ENCODE peak calls at places on chromosomes 11 and 22, in five cellular contexts. One of them, this sample, is unnamed.

GRCh38 chr11:59416613-59417012 is 9.6 kb downstream of the OR5A2 start:
- DNase-seq in iPS DF 6.9: no peak
- DNase-seq in fibroblast of mammary gland: no peak
- DNase-seq in right lobe of liver: no peak
- DNase-seq in astrocyte of the cerebellum: no peak
- DNase-seq in this sample: no peak

GRCh38 chr22:22069450-22070370 is 87.1 kb upstream of the TOP3B start:
- DNase-seq in iPS DF 6.9: no peak
- DNase-seq in fibroblast of mammary gland: no peak
- DNase-seq in right lobe of liver: no peak
- DNase-seq in astrocyte of the cerebellum: no peak
- DNase-seq in this sample: no peak

GRCh38 chr22:42635531-42635930 is 4.9 kb downstream of the ATP5MGL start:
- DNase-seq in iPS DF 6.9: no peak
- DNase-seq in fibroblast of mammary gland: peak; percentile 92
- DNase-seq in right lobe of liver: no peak
- DNase-seq in astrocyte of the cerebellum: no peak
- DNase-seq in this sample: peak; percentile 93

GRCh38 chr11:122100222-122101080 is 15.6 kb downstream of the BLID start:
- DNase-seq in iPS DF 6.9: no peak
- DNase-seq in fibroblast of mammary gland: peak; percentile 68
- DNase-seq in right lobe of liver: no peak
- DNase-seq in astrocyte of the cerebellum: peak; percentile 53
- DNase-seq in this sample: peak; percentile 39

GRCh38 chr22:37044634-37045625 is 6.6 kb upstream of the KCTD17 start:
- DNase-seq in iPS DF 6.9: no peak
- DNase-seq in fibroblast of mammary gland: no peak
- DNase-seq in right lobe of liver: no peak
- DNase-seq in astrocyte of the cerebellum: no peak
- DNase-seq in this sample: peak; percentile 76

GRCh38 chr22:45334068-45334467 is 24.3 kb downstream of the FAM118A start:
- DNase-seq in iPS DF 6.9: no peak
- DNase-seq in fibroblast of mammary gland: no peak
- DNase-seq in right lobe of liver: no peak
- DNase-seq in astrocyte of the cerebellum: no peak
- DNase-seq in this sample: peak; percentile 91

GRCh38 chr11:130188585-130189347 is 29.2 kb downstream of the ST14 start:
- DNase-seq in iPS DF 6.9: no peak
- DNase-seq in fibroblast of mammary gland: no peak
- DNase-seq in right lobe of liver: no peak
- DNase-seq in astrocyte of the cerebellum: no peak
- DNase-seq in this sample: no peak

GRCh38 chr11:406796-407650 is 7.8 kb downstream of the SIGIRR start:
- DNase-seq in iPS DF 6.9: no peak
- DNase-seq in fibroblast of mammary gland: peak; percentile 72
- DNase-seq in right lobe of liver: peak; percentile 94
- DNase-seq in astrocyte of the cerebellum: peak; percentile 22
- DNase-seq in this sample: peak; percentile 73

GRCh38 chr11:34787899-34788298 is 128.3 kb downstream of the APIP start:
- DNase-seq in iPS DF 6.9: no peak
- DNase-seq in fibroblast of mammary gland: no peak
- DNase-seq in right lobe of liver: no peak
- DNase-seq in astrocyte of the cerebellum: no peak
- DNase-seq in this sample: no peak

GRCh38 chr22:45163074-45163416 is 680 bp upstream of the NUP50 start:
- DNase-seq in iPS DF 6.9: no peak
- DNase-seq in fibroblast of mammary gland: peak; percentile 53
- DNase-seq in right lobe of liver: no peak
- DNase-seq in astrocyte of the cerebellum: no peak
- DNase-seq in this sample: peak; percentile 34

GRCh38 chr22:18063311-18063710 is 14.5 kb upstream of the PEX26 start:
- DNase-seq in iPS DF 6.9: no peak
- DNase-seq in fibroblast of mammary gland: no peak
- DNase-seq in right lobe of liver: peak; percentile 22
- DNase-seq in astrocyte of the cerebellum: no peak
- DNase-seq in this sample: no peak
- H3K4me3 ChIP-seq in iPS DF 6.9: no peak overlapping the region
- H3K4me3 ChIP-seq in fibroblast of mammary gland: no peak overlapping the region
- H3K4me3 ChIP-seq in right lobe of liver: no peak overlapping the region
- H3K4me3 ChIP-seq in astrocyte of the cerebellum: no peak overlapping the region
- H3K4me3 ChIP-seq in this sample: no peak overlapping the region

GRCh38 chr11:1907955-1908354 is 11.5 kb upstream of the TNNT3 start:
- DNase-seq in iPS DF 6.9: no peak
- DNase-seq in fibroblast of mammary gland: no peak
- DNase-seq in right lobe of liver: no peak
- DNase-seq in astrocyte of the cerebellum: no peak
- DNase-seq in this sample: no peak
- H3K4me3 ChIP-seq in iPS DF 6.9: no peak overlapping the region
- H3K4me3 ChIP-seq in fibroblast of mammary gland: no peak overlapping the region
- H3K4me3 ChIP-seq in right lobe of liver: no peak overlapping the region
- H3K4me3 ChIP-seq in astrocyte of the cerebellum: no peak overlapping the region
- H3K4me3 ChIP-seq in this sample: no peak overlapping the region

GRCh38 chr22:23385301-23386244 is 194.5 kb downstream of the IGLL1 start:
- DNase-seq in iPS DF 6.9: peak; percentile 63
- DNase-seq in fibroblast of mammary gland: peak; percentile 66
- DNase-seq in right lobe of liver: peak; percentile 84
- DNase-seq in astrocyte of the cerebellum: peak; percentile 60
- DNase-seq in this sample: peak; percentile 63
- H3K4me3 ChIP-seq in iPS DF 6.9: no peak overlapping the region
- H3K4me3 ChIP-seq in fibroblast of mammary gland: no peak overlapping the region
- H3K4me3 ChIP-seq in right lobe of liver: no peak overlapping the region
- H3K4me3 ChIP-seq in astrocyte of the cerebellum: no peak overlapping the region
- H3K4me3 ChIP-seq in this sample: no peak overlapping the region

DNA sequence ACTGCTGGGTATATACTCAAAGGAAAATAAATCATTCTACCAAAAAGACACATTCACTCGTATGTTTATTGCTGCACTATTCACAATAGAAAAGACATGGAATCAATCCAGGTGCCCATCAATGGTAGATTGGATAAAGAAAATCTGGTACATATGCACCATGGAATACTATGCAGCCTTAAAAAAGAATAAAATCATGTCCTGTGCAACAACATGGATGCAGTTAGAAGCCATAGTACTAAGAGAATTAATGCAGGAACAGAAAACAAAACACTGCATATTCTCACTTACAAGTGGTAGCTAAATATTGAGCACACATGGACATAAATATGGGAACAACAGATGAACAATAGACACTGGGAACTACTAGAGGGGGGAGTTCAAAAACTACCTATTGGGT is 96.3 kb downstream of the FAM76B start:
- DNase-seq in iPS DF 6.9: no peak
- DNase-seq in fibroblast of mammary gland: no peak
- DNase-seq in right lobe of liver: no peak
- DNase-seq in astrocyte of the cerebellum: no peak
- DNase-seq in this sample: no peak
- H3K4me3 ChIP-seq in iPS DF 6.9: no peak overlapping the region
- H3K4me3 ChIP-seq in fibroblast of mammary gland: no peak overlapping the region
- H3K4me3 ChIP-seq in right lobe of liver: no peak overlapping the region
- H3K4me3 ChIP-seq in astrocyte of the cerebellum: no peak overlapping the region
- H3K4me3 ChIP-seq in this sample: no peak overlapping the region

GRCh38 chr11:62543680-62544444 is 2.7 kb downstream of the AHNAK start:
- DNase-seq in iPS DF 6.9: no peak
- DNase-seq in fibroblast of mammary gland: no peak
- DNase-seq in right lobe of liver: no peak
- DNase-seq in astrocyte of the cerebellum: no peak
- DNase-seq in this sample: peak; percentile 28
- H3K4me3 ChIP-seq in iPS DF 6.9: no peak overlapping the region
- H3K4me3 ChIP-seq in fibroblast of mammary gland: peak overlapping the region; percentile 98
- H3K4me3 ChIP-seq in right lobe of liver: peak overlapping the region; percentile 80
- H3K4me3 ChIP-seq in astrocyte of the cerebellum: peak overlapping the region; percentile 98
- H3K4me3 ChIP-seq in this sample: peak overlapping the region; percentile 95

GRCh38 chr22:40727607-40728325 is 48.5 kb downstream of the MCHR1 start:
- DNase-seq in iPS DF 6.9: no peak
- DNase-seq in fibroblast of mammary gland: no peak
- DNase-seq in right lobe of liver: no peak
- DNase-seq in astrocyte of the cerebellum: no peak
- DNase-seq in this sample: no peak

GRCh38 chr22:40733919-40734318 is 54.6 kb downstream of the MCHR1 start:
- DNase-seq in iPS DF 6.9: no peak
- DNase-seq in fibroblast of mammary gland: no peak
- DNase-seq in right lobe of liver: no peak
- DNase-seq in astrocyte of the cerebellum: no peak
- DNase-seq in this sample: no peak

GRCh38 chr22:40732996-40733292 is 53.7 kb downstream of the MCHR1 start:
- DNase-seq in iPS DF 6.9: no peak
- DNase-seq in fibroblast of mammary gland: no peak
- DNase-seq in right lobe of liver: no peak
- DNase-seq in astrocyte of the cerebellum: no peak
- DNase-seq in this sample: no peak

GRCh38 chr22:40729284-40729683 is 50.0 kb downstream of the MCHR1 start:
- DNase-seq in iPS DF 6.9: no peak
- DNase-seq in fibroblast of mammary gland: no peak
- DNase-seq in right lobe of liver: no peak
- DNase-seq in astrocyte of the cerebellum: no peak
- DNase-seq in this sample: no peak

GRCh38 chr22:40728731-40729189 is 49.5 kb downstream of the MCHR1 start:
- DNase-seq in iPS DF 6.9: no peak
- DNase-seq in fibroblast of mammary gland: no peak
- DNase-seq in right lobe of liver: no peak
- DNase-seq in astrocyte of the cerebellum: no peak
- DNase-seq in this sample: peak; percentile 77
- H3K4me3 ChIP-seq in iPS DF 6.9: no peak overlapping the region
- H3K4me3 ChIP-seq in fibroblast of mammary gland: no peak overlapping the region
- H3K4me3 ChIP-seq in right lobe of liver: no peak overlapping the region
- H3K4me3 ChIP-seq in astrocyte of the cerebellum: no peak overlapping the region
- H3K4me3 ChIP-seq in this sample: no peak overlapping the region

GRCh38 chr22:48380016-48380665 is 1447.5 kb downstream of the BRD1 start:
- DNase-seq in iPS DF 6.9: no peak
- DNase-seq in fibroblast of mammary gland: no peak
- DNase-seq in right lobe of liver: peak; percentile 42
- DNase-seq in astrocyte of the cerebellum: no peak
- DNase-seq in this sample: no peak
- H3K4me3 ChIP-seq in iPS DF 6.9: no peak overlapping the region
- H3K4me3 ChIP-seq in fibroblast of mammary gland: no peak overlapping the region
- H3K4me3 ChIP-seq in right lobe of liver: no peak overlapping the region
- H3K4me3 ChIP-seq in astrocyte of the cerebellum: no peak overlapping the region
- H3K4me3 ChIP-seq in this sample: no peak overlapping the region

GRCh38 chr11:12410006-12410728 is 32.8 kb downstream of the PARVA start:
- DNase-seq in iPS DF 6.9: no peak
- DNase-seq in fibroblast of mammary gland: peak; percentile 63
- DNase-seq in right lobe of liver: no peak
- DNase-seq in astrocyte of the cerebellum: no peak
- DNase-seq in this sample: no peak
- H3K4me3 ChIP-seq in iPS DF 6.9: no peak overlapping the region
- H3K4me3 ChIP-seq in fibroblast of mammary gland: no peak overlapping the region
- H3K4me3 ChIP-seq in right lobe of liver: no peak overlapping the region
- H3K4me3 ChIP-seq in astrocyte of the cerebellum: no peak overlapping the region
- H3K4me3 ChIP-seq in this sample: no peak overlapping the region

GRCh38 chr11:118618115-118618990 is 10.9 kb downstream of the PHLDB1 start:
- DNase-seq in iPS DF 6.9: no peak
- DNase-seq in fibroblast of mammary gland: peak; percentile 87
- DNase-seq in right lobe of liver: no peak
- DNase-seq in astrocyte of the cerebellum: no peak
- DNase-seq in this sample: peak; percentile 58

GRCh38 chr11:118612378-118612777 is 5.0 kb downstream of the PHLDB1 start:
- DNase-seq in iPS DF 6.9: no peak
- DNase-seq in fibroblast of mammary gland: no peak
- DNase-seq in right lobe of liver: no peak
- DNase-seq in astrocyte of the cerebellum: no peak
- DNase-seq in this sample: no peak

GRCh38 chr11:118614511-118614910 is 7.1 kb downstream of the PHLDB1 start:
- DNase-seq in iPS DF 6.9: no peak
- DNase-seq in fibroblast of mammary gland: no peak
- DNase-seq in right lobe of liver: no peak
- DNase-seq in astrocyte of the cerebellum: no peak
- DNase-seq in this sample: no peak

GRCh38 chr11:118615996-118616395 is 8.6 kb downstream of the PHLDB1 start:
- DNase-seq in iPS DF 6.9: no peak
- DNase-seq in fibroblast of mammary gland: no peak
- DNase-seq in right lobe of liver: no peak
- DNase-seq in astrocyte of the cerebellum: no peak
- DNase-seq in this sample: no peak

DNA sequence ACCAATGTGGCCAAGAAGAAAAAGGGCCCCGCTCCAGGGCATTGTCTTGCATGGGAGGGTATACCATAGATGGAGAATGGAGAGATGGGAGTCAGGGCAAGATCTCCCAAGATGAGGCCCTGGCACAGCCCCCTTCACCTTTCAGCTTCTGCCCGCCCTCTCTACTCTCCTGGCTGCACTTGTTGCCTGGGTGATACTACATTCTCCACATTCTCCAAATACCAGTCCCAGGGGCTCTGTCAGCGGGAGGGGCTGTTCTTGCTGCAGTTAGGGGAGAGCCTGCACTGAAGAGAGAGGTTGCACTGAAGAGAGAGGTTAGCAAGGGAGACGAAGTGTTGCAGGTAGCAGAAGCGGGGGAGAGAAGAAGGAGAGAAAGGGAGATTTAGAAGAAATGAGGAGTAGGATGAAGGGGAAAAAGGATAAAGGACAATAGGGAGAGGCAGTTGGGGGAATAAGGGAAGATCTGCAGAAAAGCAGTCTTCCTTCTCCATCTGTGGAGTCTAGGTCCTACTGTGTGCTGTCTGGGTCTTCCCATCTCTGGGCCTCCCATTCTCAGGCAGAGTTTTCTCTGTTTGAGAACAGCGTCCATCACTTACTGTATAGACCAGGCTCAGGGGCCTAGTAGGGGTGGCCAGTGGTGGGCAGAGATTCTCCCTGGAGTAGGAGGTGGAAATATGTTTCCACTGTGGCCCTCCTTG is 8.0 kb downstream of the PHLDB1 start:
- DNase-seq in iPS DF 6.9: peak; percentile 95
- DNase-seq in fibroblast of mammary gland: no peak
- DNase-seq in right lobe of liver: no peak
- DNase-seq in astrocyte of the cerebellum: no peak
- DNase-seq in this sample: no peak
- H3K4me3 ChIP-seq in iPS DF 6.9: no peak overlapping the region
- H3K4me3 ChIP-seq in fibroblast of mammary gland: no peak overlapping the region
- H3K4me3 ChIP-seq in right lobe of liver: no peak overlapping the region
- H3K4me3 ChIP-seq in astrocyte of the cerebellum: no peak overlapping the region
- H3K4me3 ChIP-seq in this sample: no peak overlapping the region

This sample was measured in bronchial epithelial cell.